ENCODE peak calls at places on chromosome 1, in eight cellular contexts. One of them, this sample, is unnamed.

GRCh38 chr1:161484613-161485012 is 20.6 kb upstream of the FCGR2A start:
- DNase-seq in BJ: no peak
- DNase-seq in AG04450: no peak
- DNase-seq in pancreas: no peak
- DNase-seq in ovary: no peak
- DNase-seq in HFF-Myc: no peak
- DNase-seq in AG09309: no peak
- DNase-seq in foreskin fibroblast: no peak
- DNase-seq in this sample: no peak

GRCh38 chr1:186708578-186709203 is 28.5 kb upstream of the PTGS2 start:
- DNase-seq in BJ: no peak
- DNase-seq in AG04450: no peak
- DNase-seq in pancreas: no peak
- DNase-seq in ovary: no peak
- DNase-seq in HFF-Myc: no peak
- DNase-seq in AG09309: no peak
- DNase-seq in foreskin fibroblast: peak
- DNase-seq in this sample: no peak

GRCh38 chr1:94873520-94874351 is 53.2 kb downstream of the CNN3 start:
- DNase-seq in BJ: no peak
- DNase-seq in AG04450: no peak
- DNase-seq in pancreas: no peak
- DNase-seq in ovary: no peak
- DNase-seq in HFF-Myc: no peak
- DNase-seq in AG09309: no peak
- DNase-seq in foreskin fibroblast: peak
- DNase-seq in this sample: no peak

GRCh38 chr1:241730031-241730430 is 78.0 kb downstream of the WDR64 start:
- DNase-seq in BJ: no peak
- DNase-seq in AG04450: no peak
- DNase-seq in pancreas: no peak
- DNase-seq in ovary: no peak
- DNase-seq in HFF-Myc: no peak
- DNase-seq in AG09309: no peak
- DNase-seq in foreskin fibroblast: no peak
- DNase-seq in this sample: no peak

GRCh38 chr1:246971322-246971721 is 36.5 kb downstream of the ZNF695 start:
- DNase-seq in BJ: no peak
- DNase-seq in AG04450: no peak
- DNase-seq in pancreas: peak
- DNase-seq in ovary: peak
- DNase-seq in HFF-Myc: no peak
- DNase-seq in AG09309: peak
- DNase-seq in foreskin fibroblast: peak
- DNase-seq in this sample: no peak

GRCh38 chr1:203861379-203862184 is at the start of gene SNRPE:
- DNase-seq in BJ: peak
- DNase-seq in AG04450: peak
- DNase-seq in pancreas: peak
- DNase-seq in ovary: peak
- DNase-seq in HFF-Myc: peak
- DNase-seq in AG09309: peak
- DNase-seq in foreskin fibroblast: peak
- DNase-seq in this sample: peak

GRCh38 chr1:40416709-40417108 is 33.6 kb upstream of the ZFP69B start:
- DNase-seq in BJ: no peak
- DNase-seq in AG04450: no peak
- DNase-seq in pancreas: no peak
- DNase-seq in ovary: no peak
- DNase-seq in HFF-Myc: no peak
- DNase-seq in AG09309: no peak
- DNase-seq in foreskin fibroblast: no peak
- DNase-seq in this sample: no peak

GRCh38 chr1:99629164-99629563 is 16.7 kb upstream of the PALMD start:
- DNase-seq in BJ: no peak
- DNase-seq in AG04450: no peak
- DNase-seq in pancreas: no peak
- DNase-seq in ovary: no peak
- DNase-seq in HFF-Myc: no peak
- DNase-seq in AG09309: no peak
- DNase-seq in foreskin fibroblast: no peak
- DNase-seq in this sample: no peak

GRCh38 chr1:116508984-116509980 is 61.5 kb downstream of the CD58 start:
- DNase-seq in BJ: peak
- DNase-seq in AG04450: no peak
- DNase-seq in pancreas: no peak
- DNase-seq in ovary: no peak
- DNase-seq in HFF-Myc: peak
- DNase-seq in AG09309: peak
- DNase-seq in foreskin fibroblast: peak
- DNase-seq in this sample: peak

DNA sequence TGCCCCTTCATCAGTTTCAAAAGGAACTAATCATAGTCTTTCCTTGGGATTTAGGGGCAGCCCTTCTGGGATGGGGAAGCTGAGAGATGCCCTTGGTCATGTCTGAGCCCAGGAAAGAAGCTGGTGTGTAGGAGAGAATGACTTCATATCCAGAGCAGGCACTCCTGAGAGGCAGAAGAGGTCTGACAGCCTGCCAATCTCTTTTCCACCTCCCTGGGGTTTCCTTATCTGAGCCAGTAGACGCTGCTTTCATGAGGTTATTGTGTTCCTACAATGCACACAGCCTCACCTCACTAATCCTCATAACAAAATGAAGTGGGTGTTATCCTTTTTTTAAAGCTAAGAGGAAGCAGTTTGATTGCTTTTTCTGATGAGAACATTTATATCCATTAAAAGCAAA is 14.1 kb downstream of the ROR1 start:
- DNase-seq in BJ: no peak
- DNase-seq in AG04450: no peak
- DNase-seq in pancreas: no peak
- DNase-seq in ovary: no peak
- DNase-seq in HFF-Myc: no peak
- DNase-seq in AG09309: no peak
- DNase-seq in foreskin fibroblast: no peak
- DNase-seq in this sample: no peak
- H3K4me3 ChIP-seq in BJ: no peak
- H3K4me3 ChIP-seq in AG04450: no peak
- H3K4me3 ChIP-seq in pancreas: no peak
- H3K4me3 ChIP-seq in ovary: no peak
- H3K4me3 ChIP-seq in HFF-Myc: no peak
- H3K4me3 ChIP-seq in AG09309: no peak
- H3K4me3 ChIP-seq in foreskin fibroblast: no peak
- H3K4me3 ChIP-seq in this sample: no peak

GRCh38 chr1:162552684-162553252 is 8.8 kb upstream of the UAP1 start:
- DNase-seq in BJ: no peak
- DNase-seq in AG04450: no peak
- DNase-seq in pancreas: no peak
- DNase-seq in ovary: no peak
- DNase-seq in HFF-Myc: no peak
- DNase-seq in AG09309: no peak
- DNase-seq in foreskin fibroblast: no peak
- DNase-seq in this sample: no peak

GRCh38 chr1:162550925-162551324 is 10.6 kb upstream of the UAP1 start:
- DNase-seq in BJ: no peak
- DNase-seq in AG04450: no peak
- DNase-seq in pancreas: no peak
- DNase-seq in ovary: no peak
- DNase-seq in HFF-Myc: no peak
- DNase-seq in AG09309: no peak
- DNase-seq in foreskin fibroblast: no peak
- DNase-seq in this sample: no peak

GRCh38 chr1:162549001-162549400 is 12.5 kb upstream of the UAP1 start:
- DNase-seq in BJ: no peak
- DNase-seq in AG04450: no peak
- DNase-seq in pancreas: no peak
- DNase-seq in ovary: no peak
- DNase-seq in HFF-Myc: no peak
- DNase-seq in AG09309: no peak
- DNase-seq in foreskin fibroblast: no peak
- DNase-seq in this sample: no peak

GRCh38 chr1:162554258-162554657 is 7.3 kb upstream of the UAP1 start:
- DNase-seq in BJ: peak
- DNase-seq in AG04450: no peak
- DNase-seq in pancreas: no peak
- DNase-seq in ovary: no peak
- DNase-seq in HFF-Myc: no peak
- DNase-seq in AG09309: no peak
- DNase-seq in foreskin fibroblast: peak
- DNase-seq in this sample: no peak

GRCh38 chr1:162551969-162552683 is 9.4 kb upstream of the UAP1 start:
- DNase-seq in BJ: no peak
- DNase-seq in AG04450: no peak
- DNase-seq in pancreas: no peak
- DNase-seq in ovary: no peak
- DNase-seq in HFF-Myc: no peak
- DNase-seq in AG09309: no peak
- DNase-seq in foreskin fibroblast: peak
- DNase-seq in this sample: no peak
- H3K4me3 ChIP-seq in BJ: no peak
- H3K4me3 ChIP-seq in AG04450: no peak
- H3K4me3 ChIP-seq in pancreas: no peak
- H3K4me3 ChIP-seq in ovary: no peak
- H3K4me3 ChIP-seq in HFF-Myc: no peak
- H3K4me3 ChIP-seq in AG09309: no peak
- H3K4me3 ChIP-seq in foreskin fibroblast: no peak
- H3K4me3 ChIP-seq in this sample: no peak

DNA sequence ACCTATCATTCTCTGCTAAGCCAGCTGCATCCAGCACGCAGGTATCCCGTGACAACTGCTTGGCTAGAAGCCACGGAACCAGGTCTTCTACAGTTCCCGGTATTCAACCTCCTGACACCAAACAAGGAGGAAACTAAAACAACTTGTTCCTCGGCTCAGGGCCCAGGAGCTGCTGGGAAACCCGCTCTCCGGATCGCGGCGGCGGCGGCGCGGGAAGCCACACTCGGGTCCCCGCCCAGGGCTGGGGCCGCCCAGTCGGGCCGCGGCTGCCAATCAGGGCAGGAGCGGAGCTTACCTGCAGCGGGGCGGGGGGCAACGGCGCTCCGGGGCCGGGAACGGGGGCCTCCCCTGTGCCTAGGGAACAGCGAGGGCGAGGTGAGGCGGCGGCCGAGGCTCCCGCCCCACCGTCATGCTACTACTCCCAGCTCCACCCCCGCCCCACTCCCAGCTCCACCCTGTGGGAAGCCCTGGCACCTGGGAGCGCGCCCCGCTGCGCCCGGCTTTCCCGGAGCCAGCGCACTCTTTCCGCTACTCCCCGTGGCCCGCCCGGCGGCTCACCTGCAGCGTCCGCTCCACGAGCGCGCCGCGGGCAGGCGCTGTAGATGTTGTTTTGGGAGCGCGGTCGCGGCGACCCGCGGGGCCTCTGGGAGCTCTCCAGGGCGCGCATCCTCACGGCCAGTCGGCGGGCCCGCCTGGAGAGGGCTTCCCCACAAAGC is 12.1 kb downstream of the IL24 start:
- DNase-seq in BJ: no peak
- DNase-seq in AG04450: no peak
- DNase-seq in pancreas: peak
- DNase-seq in ovary: peak
- DNase-seq in HFF-Myc: no peak
- DNase-seq in AG09309: no peak
- DNase-seq in foreskin fibroblast: peak
- DNase-seq in this sample: no peak
- H3K4me3 ChIP-seq in BJ: peak
- H3K4me3 ChIP-seq in AG04450: peak
- H3K4me3 ChIP-seq in pancreas: peak
- H3K4me3 ChIP-seq in ovary: peak
- H3K4me3 ChIP-seq in HFF-Myc: peak
- H3K4me3 ChIP-seq in AG09309: peak
- H3K4me3 ChIP-seq in foreskin fibroblast: peak
- H3K4me3 ChIP-seq in this sample: peak

DNA sequence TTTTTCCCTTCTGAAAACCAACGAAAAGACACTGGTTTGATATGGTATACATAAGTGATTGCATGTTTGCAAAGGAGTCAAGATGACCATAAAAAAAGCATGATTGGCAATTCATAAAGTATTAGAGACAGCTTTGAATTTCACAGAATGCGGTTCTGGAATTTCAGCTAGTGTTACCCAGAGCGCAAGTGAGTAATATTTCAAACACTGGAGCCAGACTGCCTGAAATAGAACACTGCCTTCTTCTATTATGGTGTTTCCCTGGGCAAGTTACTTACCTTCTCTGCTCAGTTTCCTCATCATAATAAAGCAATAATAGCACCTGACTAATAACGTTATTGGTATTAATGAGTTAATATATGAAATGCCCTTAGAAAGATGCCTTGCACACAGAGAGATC is 54.7 kb downstream of the NEGR1 start:
- DNase-seq in BJ: no peak
- DNase-seq in AG04450: no peak
- DNase-seq in pancreas: no peak
- DNase-seq in ovary: no peak
- DNase-seq in HFF-Myc: no peak
- DNase-seq in AG09309: no peak
- DNase-seq in foreskin fibroblast: no peak
- DNase-seq in this sample: no peak
- H3K4me3 ChIP-seq in BJ: no peak
- H3K4me3 ChIP-seq in AG04450: no peak
- H3K4me3 ChIP-seq in pancreas: no peak
- H3K4me3 ChIP-seq in ovary: no peak
- H3K4me3 ChIP-seq in HFF-Myc: no peak
- H3K4me3 ChIP-seq in AG09309: no peak
- H3K4me3 ChIP-seq in foreskin fibroblast: no peak
- H3K4me3 ChIP-seq in this sample: no peak

DNA sequence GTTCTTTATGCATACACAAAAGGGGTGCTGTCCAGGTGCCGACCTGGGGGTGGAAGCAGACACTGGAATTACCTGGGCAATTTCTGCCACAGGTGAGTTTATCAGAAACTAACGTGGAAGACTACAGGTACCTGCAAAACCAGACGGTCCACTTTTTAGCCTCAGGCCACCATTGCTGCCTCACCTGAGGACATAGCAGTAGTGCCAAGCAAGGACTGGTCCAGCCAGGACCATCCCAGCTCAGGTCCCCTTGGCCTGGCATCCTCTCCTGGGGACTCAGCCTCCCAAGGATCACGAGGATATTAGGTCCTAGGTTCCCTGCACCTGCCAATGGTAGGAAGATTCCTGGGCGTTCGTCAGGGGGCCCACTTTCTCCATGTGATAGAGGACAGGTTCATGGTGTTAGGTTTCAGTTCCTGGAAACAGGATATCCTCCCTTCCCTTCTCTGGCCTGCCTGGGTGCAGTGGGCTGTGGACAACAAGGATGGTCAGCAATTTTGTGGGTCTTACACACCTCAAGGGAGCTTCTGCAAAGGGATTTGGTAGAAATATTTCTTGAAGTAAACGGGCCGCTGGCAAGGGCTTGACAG is 71.6 kb upstream of the RAB4A start:
- DNase-seq in BJ: no peak
- DNase-seq in AG04450: no peak
- DNase-seq in pancreas: no peak
- DNase-seq in ovary: no peak
- DNase-seq in HFF-Myc: no peak
- DNase-seq in AG09309: no peak
- DNase-seq in foreskin fibroblast: no peak
- DNase-seq in this sample: no peak
- H3K4me3 ChIP-seq in BJ: no peak
- H3K4me3 ChIP-seq in AG04450: no peak
- H3K4me3 ChIP-seq in pancreas: no peak
- H3K4me3 ChIP-seq in ovary: no peak
- H3K4me3 ChIP-seq in HFF-Myc: no peak
- H3K4me3 ChIP-seq in AG09309: no peak
- H3K4me3 ChIP-seq in foreskin fibroblast: no peak
- H3K4me3 ChIP-seq in this sample: no peak

This sample was measured in AG04449.